ENCODE peak calls at places on chromosomes 11 and 22, in six cellular contexts. D is fibroblast of lung, K is GM23248, B is aorta, F is neural progenitor cell, G is ascending aorta. V is an unnamed sample.

GRCh38 chr22:30863161-30863833 is 105.3 kb downstream of the MORC2 start:
- DNase-seq in D (no peak), K (no peak), B (peak; percentile 52), F (no peak), G (no peak), V (peak; percentile 30)

GRCh38 chr11:30091728-30092127 is 74.9 kb upstream of the KCNA4 start:
- DNase-seq in D (no peak), K (no peak), B (no peak), F (no peak), G (no peak), V (no peak)

GRCh38 chr11:123568367-123568870 is 86.0 kb downstream of the SCN3B start:
- DNase-seq in D (no peak), K (no peak), B (no peak), F (no peak), G (no peak), V (no peak)

GRCh38 chr11:19931768-19932369 is 219.2 kb downstream of the NAV2 start:
- DNase-seq in D (no peak), K (no peak), B (no peak), F (no peak), G (no peak), V (no peak)

GRCh38 chr11:17526326-17526725 is 17.9 kb downstream of the USH1C start:
- DNase-seq in D (no peak), K (no peak), B (no peak), F (no peak), G (no peak), V (peak; percentile 59)

GRCh38 chr11:127943763-127944162 is 643.6 kb downstream of the ETS1 start:
- DNase-seq in D (no peak), K (peak; percentile 49), B (no peak), F (no peak), G (no peak), V (no peak)

GRCh38 chr11:128158860-128159259 is 428.5 kb downstream of the ETS1 start:
- DNase-seq in D (no peak), K (no peak), B (no peak), F (no peak), G (no peak), V (no peak)

GRCh38 chr11:2888266-2888968 is 2.8 kb upstream of the CDKN1C start:
- DNase-seq in D (peak; percentile 85), K (peak; percentile 91), B (peak; percentile 98), F (peak; percentile 93), G (peak; percentile 65), V (peak; percentile 92)

GRCh38 chr11:47994417-47994816 is 14.1 kb downstream of the PTPRJ start:
- DNase-seq in D (no peak), K (no peak), B (peak; percentile 24), F (no peak), G (no peak), V (no peak)

GRCh38 chr11:108873305-108873704 is 208.4 kb downstream of the DDX10 start:
- DNase-seq in D (no peak), K (peak; percentile 49), B (no peak), F (no peak), G (no peak), V (no peak)

GRCh38 chr11:45079943-45080719 is 66.3 kb upstream of the PRDM11 start:
- DNase-seq in D (no peak), K (no peak), B (no peak), F (no peak), G (no peak), V (no peak)

DNA sequence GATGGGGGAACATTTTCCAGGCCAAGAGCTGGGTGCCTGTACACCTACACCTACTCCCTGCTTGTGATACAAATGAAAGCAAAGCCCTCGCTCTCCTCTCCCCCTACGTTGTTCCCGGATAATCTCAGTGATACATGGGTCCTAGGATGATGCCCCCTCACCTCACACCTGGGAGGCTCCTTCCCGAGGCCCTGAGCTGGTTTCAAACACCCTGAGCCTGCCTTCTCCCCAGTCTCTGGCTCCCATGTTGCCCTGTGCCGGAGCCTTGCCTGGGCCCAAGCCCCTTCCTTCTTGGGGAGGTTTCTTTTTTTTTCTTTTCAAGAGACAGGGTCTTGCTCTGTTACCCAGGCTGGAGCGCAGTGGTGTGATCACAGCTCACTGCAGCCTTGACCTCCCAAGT is 23.3 kb downstream of the TRMU start:
- DNase-seq in D (no peak), K (no peak), B (peak; percentile 46), F (no peak), G (no peak), V (no peak)
- H3K36me3 ChIP-seq in D (peaks cover 13% of the 10 kb centered on the region), K (no peaks in the 10 kb centered on the region), B (no peaks in the 10 kb centered on the region), F (no peaks in the 10 kb centered on the region), G (peaks cover 23% of the 10 kb centered on the region), V (no peaks in the 10 kb centered on the region)

GRCh38 chr11:119777940-119778339 is 48.9 kb upstream of the NECTIN1 start:
- DNase-seq in D (no peak), K (no peak), B (no peak), F (no peak), G (no peak), V (no peak)
- H3K36me3 ChIP-seq in D (no peaks in the 10 kb centered on the region), K (no peaks in the 10 kb centered on the region), B (no peaks in the 10 kb centered on the region), F (no peaks in the 10 kb centered on the region), G (no peaks in the 10 kb centered on the region), V (no peaks in the 10 kb centered on the region)

DNA sequence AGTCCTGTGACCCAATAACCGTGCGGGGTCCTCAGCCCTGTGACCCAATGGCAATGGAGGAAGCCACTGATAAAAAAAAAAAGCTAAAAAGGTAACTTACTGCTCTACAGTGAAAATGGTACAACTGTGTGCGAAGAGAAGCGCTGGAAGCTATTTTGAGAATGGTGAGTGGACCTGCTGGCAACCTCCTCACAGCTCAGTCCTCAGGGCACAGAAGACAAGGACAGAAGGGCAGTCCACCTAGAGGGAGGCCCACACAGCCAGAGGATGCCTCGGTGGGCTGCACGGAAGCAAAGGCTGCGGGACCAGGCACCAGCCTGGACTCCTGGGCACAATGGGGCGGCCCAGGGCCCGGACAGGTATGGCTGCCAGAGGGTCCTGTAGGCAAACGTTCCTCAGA is 35.6 kb downstream of the BRD1 start:
- DNase-seq in D (no peak), K (no peak), B (no peak), F (no peak), G (no peak), V (no peak)
- H3K36me3 ChIP-seq in D (peaks cover 30% of the 10 kb centered on the region), K (peaks cover 54% of the 10 kb centered on the region), B (no peaks in the 10 kb centered on the region), F (no peaks in the 10 kb centered on the region), G (peaks cover 55% of the 10 kb centered on the region), V (peaks cover 84% of the 10 kb centered on the region)

DNA sequence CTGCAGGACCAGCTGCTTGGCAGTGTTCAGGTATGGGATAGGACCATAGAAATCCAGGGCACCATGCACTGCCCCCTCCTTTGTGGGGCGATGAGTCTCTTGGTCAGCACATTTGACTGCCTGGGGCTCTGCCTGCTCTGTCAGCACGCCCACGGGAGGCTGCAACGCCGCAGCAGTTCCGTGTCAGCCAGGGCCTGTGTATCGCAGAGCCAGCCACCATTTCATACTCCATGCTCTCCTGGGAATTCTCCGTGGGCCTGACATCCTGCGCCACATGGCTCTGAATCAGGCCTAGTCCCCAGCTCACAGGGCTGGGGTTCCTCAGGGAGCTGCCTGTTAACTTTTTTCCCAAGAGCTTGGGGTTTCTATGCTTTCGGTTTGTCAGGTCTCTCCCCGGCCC is 16.9 kb upstream of the RELT start:
- DNase-seq in D (no peak), K (peak; percentile 89), B (no peak), F (no peak), G (no peak), V (no peak)
- H3K36me3 ChIP-seq in D (peaks cover 69% of the 10 kb centered on the region), K (peaks cover 23% of the 10 kb centered on the region), B (peaks cover 10% of the 10 kb centered on the region), F (no peaks in the 10 kb centered on the region), G (peaks cover 74% of the 10 kb centered on the region), V (peaks cover 9% of the 10 kb centered on the region)

GRCh38 chr22:49237703-49238102 is 590.0 kb downstream of the BRD1 start:
- DNase-seq in D (no peak), K (no peak), B (no peak), F (no peak), G (no peak), V (no peak)
- H3K36me3 ChIP-seq in D (no peaks in the 10 kb centered on the region), K (no peaks in the 10 kb centered on the region), B (no peaks in the 10 kb centered on the region), F (no peaks in the 10 kb centered on the region), G (no peaks in the 10 kb centered on the region), V (no peaks in the 10 kb centered on the region)

V was measured in left lung.